ENCODE peak calls at places on chromosomes 6 and 20, in four cellular contexts. N is GM13977, U is renal cortical epithelial cell, F is NCI-H748 treated with DMSO at 0.1 percent for 48 hours. L is an unnamed sample.

GRCh38 chr20:62287759-62288534 is 14.8 kb upstream of the ADRM1 start:
- DNase-seq in N (no peak), U (no peak), F (no peak), L (no peak)

GRCh38 chr6:31157543-31158139 is at the start of gene CCHCR1:
- DNase-seq in N (no peak), U (no peak), F (no peak), L (no peak)

GRCh38 chr6:93104195-93104817 is 315.1 kb downstream of the EPHA7 start:
- DNase-seq in U (no peak), N (no peak), F (no peak), L (no peak)

GRCh38 chr6:99761701-99762100 is 155.1 kb downstream of the PRDM13 start:
- DNase-seq in U (no peak), F (peak; percentile 69), N (no peak), L (no peak)

GRCh38 chr6:45655630-45656422 is 278.1 kb upstream of the SUPT3H start:
- DNase-seq in U (peak; percentile 100), N (no peak), F (no peak), L (peak; percentile 73)

GRCh38 chr20:64009811-64010387 is 26.1 kb upstream of the C20orf204 start:
- DNase-seq in N (no peak), U (no peak), F (no peak), L (no peak)

GRCh38 chr6:111761783-111762312 is 111.4 kb downstream of the FYN start:
- DNase-seq in U (no peak), F (no peak), N (no peak), L (no peak)

GRCh38 chr6:157226026-157226639 is 97.2 kb downstream of the TMEM242 start:
- DNase-seq in U (no peak), N (no peak), F (no peak), L (no peak)

GRCh38 chr6:14107000-14107399 is 10.6 kb upstream of the CD83 start:
- DNase-seq in U (no peak), N (no peak), F (no peak), L (no peak)

L was measured in 8988T.